ENCODE peak calls at places on chromosomes 11 and 22, in five cellular contexts. One of them, this sample, is unnamed.

GRCh38 chr22:24521791-24522245 is 26.7 kb downstream of the UPB1 start:
- DNase-seq in psoas muscle: peak
- DNase-seq in CD8-positive, alpha-beta memory T cell: no peak
- DNase-seq in EH: peak
- DNase-seq in GM23338: peak
- DNase-seq in this sample: peak

GRCh38 chr11:77842451-77843121 is 21.6 kb downstream of the AAMDC start:
- DNase-seq in psoas muscle: no peak
- DNase-seq in CD8-positive, alpha-beta memory T cell: no peak
- DNase-seq in EH: peak
- DNase-seq in GM23338: no peak
- DNase-seq in this sample: no peak

GRCh38 chr11:61378713-61379313 is 13.6 kb upstream of the TMEM216 start:
- DNase-seq in psoas muscle: no peak
- DNase-seq in CD8-positive, alpha-beta memory T cell: no peak
- DNase-seq in EH: peak
- DNase-seq in GM23338: no peak
- DNase-seq in this sample: no peak

GRCh38 chr11:117544431-117544830 is 216.8 kb downstream of the CEP164 start:
- DNase-seq in psoas muscle: no peak
- DNase-seq in CD8-positive, alpha-beta memory T cell: peak
- DNase-seq in EH: no peak
- DNase-seq in GM23338: no peak
- DNase-seq in this sample: no peak

GRCh38 chr11:61004037-61004641 is 32.7 kb downstream of the CD6 start:
- DNase-seq in psoas muscle: no peak
- DNase-seq in CD8-positive, alpha-beta memory T cell: peak
- DNase-seq in EH: no peak
- DNase-seq in GM23338: no peak
- DNase-seq in this sample: no peak

GRCh38 chr11:1863352-1864215 is 10.7 kb downstream of the LSP1 start:
- DNase-seq in psoas muscle: peak
- DNase-seq in CD8-positive, alpha-beta memory T cell: no peak
- DNase-seq in EH: peak
- DNase-seq in GM23338: peak
- DNase-seq in this sample: peak

GRCh38 chr22:17946691-17947367 is 77.5 kb downstream of the MICAL3 start:
- DNase-seq in psoas muscle: no peak
- DNase-seq in CD8-positive, alpha-beta memory T cell: no peak
- DNase-seq in EH: no peak
- DNase-seq in GM23338: no peak
- DNase-seq in this sample: no peak

GRCh38 chr11:128862913-128863660 is 4.0 kb downstream of the KCNJ1 start:
- DNase-seq in psoas muscle: no peak
- DNase-seq in CD8-positive, alpha-beta memory T cell: no peak
- DNase-seq in EH: peak
- DNase-seq in GM23338: no peak
- DNase-seq in this sample: no peak

GRCh38 chr11:128179512-128179911 is 407.8 kb downstream of the ETS1 start:
- DNase-seq in psoas muscle: no peak
- DNase-seq in CD8-positive, alpha-beta memory T cell: no peak
- DNase-seq in EH: peak
- DNase-seq in GM23338: no peak
- DNase-seq in this sample: no peak

GRCh38 chr11:122598971-122599370 is 56.6 kb upstream of the UBASH3B start:
- DNase-seq in psoas muscle: no peak
- DNase-seq in CD8-positive, alpha-beta memory T cell: no peak
- DNase-seq in EH: peak
- DNase-seq in GM23338: no peak
- DNase-seq in this sample: no peak

GRCh38 chr11:77557553-77557952 is 32.2 kb upstream of the AQP11 start:
- DNase-seq in psoas muscle: no peak
- DNase-seq in CD8-positive, alpha-beta memory T cell: no peak
- DNase-seq in EH: peak
- DNase-seq in GM23338: peak
- DNase-seq in this sample: peak

GRCh38 chr11:93757924-93758865 is 16.7 kb downstream of the C11orf54 start:
- DNase-seq in psoas muscle: no peak
- DNase-seq in CD8-positive, alpha-beta memory T cell: peak
- DNase-seq in EH: no peak
- DNase-seq in GM23338: no peak
- DNase-seq in this sample: no peak

GRCh38 chr11:124758355-124759267 is 3.5 kb downstream of the ESAM start:
- DNase-seq in psoas muscle: peak
- DNase-seq in CD8-positive, alpha-beta memory T cell: peak
- DNase-seq in EH: peak
- DNase-seq in GM23338: peak
- DNase-seq in this sample: peak

GRCh38 chr11:12786891-12787290 is 112.7 kb downstream of the TEAD1 start:
- DNase-seq in psoas muscle: no peak
- DNase-seq in CD8-positive, alpha-beta memory T cell: no peak
- DNase-seq in EH: no peak
- DNase-seq in GM23338: peak
- DNase-seq in this sample: no peak

GRCh38 chr11:114705280-114706024 is 27.1 kb downstream of the NXPE2 start:
- DNase-seq in psoas muscle: peak
- DNase-seq in CD8-positive, alpha-beta memory T cell: no peak
- DNase-seq in EH: no peak
- DNase-seq in GM23338: no peak
- DNase-seq in this sample: no peak

GRCh38 chr22:36022162-36022561 is 6.5 kb downstream of the RBFOX2 start:
- DNase-seq in psoas muscle: no peak
- DNase-seq in CD8-positive, alpha-beta memory T cell: no peak
- DNase-seq in EH: peak
- DNase-seq in GM23338: no peak
- DNase-seq in this sample: no peak

GRCh38 chr22:47092896-47093311 is 330.5 kb downstream of the TBC1D22A start:
- DNase-seq in psoas muscle: no peak
- DNase-seq in CD8-positive, alpha-beta memory T cell: no peak
- DNase-seq in EH: peak
- DNase-seq in GM23338: no peak
- DNase-seq in this sample: no peak

GRCh38 chr22:41725510-41726110 is 26.3 kb downstream of the MEI1 start:
- DNase-seq in psoas muscle: no peak
- DNase-seq in CD8-positive, alpha-beta memory T cell: no peak
- DNase-seq in EH: peak
- DNase-seq in GM23338: no peak
- DNase-seq in this sample: no peak

GRCh38 chr11:3183523-3183922 is 18.4 kb upstream of the OSBPL5 start:
- DNase-seq in psoas muscle: no peak
- DNase-seq in CD8-positive, alpha-beta memory T cell: peak
- DNase-seq in EH: no peak
- DNase-seq in GM23338: no peak
- DNase-seq in this sample: no peak

GRCh38 chr11:126268361-126268707 is 361 bp downstream of the SRPRA start:
- DNase-seq in psoas muscle: no peak
- DNase-seq in CD8-positive, alpha-beta memory T cell: no peak
- DNase-seq in EH: no peak
- DNase-seq in GM23338: peak
- DNase-seq in this sample: no peak

GRCh38 chr11:46489668-46490560 is 98.3 kb upstream of the CHRM4 start:
- DNase-seq in psoas muscle: no peak
- DNase-seq in CD8-positive, alpha-beta memory T cell: no peak
- DNase-seq in EH: peak
- DNase-seq in GM23338: peak
- DNase-seq in this sample: peak

GRCh38 chr11:60926500-60926899 is 2.2 kb downstream of the TMEM132A start:
- DNase-seq in psoas muscle: no peak
- DNase-seq in CD8-positive, alpha-beta memory T cell: no peak
- DNase-seq in EH: no peak
- DNase-seq in GM23338: no peak
- DNase-seq in this sample: no peak

GRCh38 chr11:64334764-64335741 is 5.0 kb upstream of the CCDC88B start:
- DNase-seq in psoas muscle: peak
- DNase-seq in CD8-positive, alpha-beta memory T cell: no peak
- DNase-seq in EH: peak
- DNase-seq in GM23338: peak
- DNase-seq in this sample: peak

This sample was measured in endodermal cell.